ENCODE peak calls at places on chromosomes 11 and 22, in four cellular contexts. Q is AG10803, P is fibroblast of the aortic adventitia, R is BJ. I is an unnamed sample.
A peak's percentile ranks its signal among the peaks of the same experiment; 100 is the strongest.

GRCh38 chr11:45332486-45332934 is 46.4 kb upstream of the SYT13 start:
- DNase-seq in P (peak; percentile 45), Q (peak; percentile 23), R (no peak), I (no peak)

GRCh38 chr11:14422052-14422813 is 63.2 kb upstream of the RRAS2 start:
- DNase-seq in R (peak; percentile 98), Q (peak; percentile 100), P (peak; percentile 100), I (peak; percentile 65)

GRCh38 chr11:130817608-130817944 is 98.7 kb downstream of the SNX19 start:
- DNase-seq in R (no peak), Q (peak; percentile 93), P (peak; percentile 74), I (no peak)

GRCh38 chr22:39907035-39907434 is 6.2 kb downstream of the GRAP2 start:
- DNase-seq in P (no peak), Q (no peak), R (no peak), I (no peak)

GRCh38 chr22:36644333-36644757 is 59.2 kb downstream of the CACNG2 start:
- DNase-seq in R (peak; percentile 37), P (peak; percentile 97), Q (peak; percentile 89), I (no peak)

GRCh38 chr22:37559521-37559900 is 769 bp upstream of the CDC42EP1 start:
- DNase-seq in P (no peak), Q (no peak), R (no peak), I (no peak)

GRCh38 chr11:19428206-19429001 is 187.7 kb upstream of the E2F8 start:
- DNase-seq in Q (no peak), R (no peak), P (no peak), I (no peak)

GRCh38 chr11:105906517-105906916 is 115.5 kb downstream of the MSANTD4 start:
- DNase-seq in Q (no peak), P (no peak), R (no peak), I (no peak)

GRCh38 chr11:121538054-121538453 is 85.3 kb upstream of the SORL1-AS1 start:
- DNase-seq in Q (no peak), R (no peak), P (no peak), I (no peak)

GRCh38 chr11:134515081-134515960 is 103.3 kb upstream of the B3GAT1 start:
- DNase-seq in P (no peak), Q (no peak), R (no peak), I (peak; percentile 25)

GRCh38 chr11:1303973-1304372 is 5.5 kb downstream of the TOLLIP start:
- DNase-seq in R (no peak), P (peak; percentile 37), Q (no peak), I (peak; percentile 49)

GRCh38 chr11:75276696-75277095 is 36.1 kb downstream of the TPBGL start:
- DNase-seq in P (no peak), Q (no peak), R (no peak), I (no peak)

GRCh38 chr22:30185129-30185528 is 61.4 kb downstream of the LIF start:
- DNase-seq in Q (no peak), R (no peak), P (no peak), I (no peak)

GRCh38 chr11:134510171-134510570 is 98.1 kb upstream of the B3GAT1 start:
- DNase-seq in P (no peak), R (no peak), Q (no peak), I (peak; percentile 31)

GRCh38 chr22:26585104-26585790 is 4.7 kb downstream of the TPST2 start:
- DNase-seq in P (peak; percentile 70), Q (peak; percentile 86), R (peak; percentile 37), I (no peak)

GRCh38 chr22:46775364-46775758 is 12.9 kb downstream of the TBC1D22A start:
- DNase-seq in Q (no peak), P (no peak), R (no peak), I (no peak)

GRCh38 chr22:33720166-33720878 is 200.0 kb downstream of the LARGE1 start:
- DNase-seq in P (no peak), Q (no peak), R (no peak), I (no peak)

GRCh38 chr11:72228229-72228843 is 3.8 kb downstream of the INPPL1 start:
- DNase-seq in R (no peak), Q (no peak), P (peak; percentile 35), I (peak; percentile 12)

GRCh38 chr22:49993649-49994360 is 18.8 kb downstream of the IL17REL start:
- DNase-seq in Q (no peak), P (no peak), R (no peak), I (peak; percentile 47)
- H3K4me3 ChIP-seq in Q (no peak overlapping the region), P (no peak overlapping the region), R (no peak overlapping the region), I (no peak overlapping the region)

DNA sequence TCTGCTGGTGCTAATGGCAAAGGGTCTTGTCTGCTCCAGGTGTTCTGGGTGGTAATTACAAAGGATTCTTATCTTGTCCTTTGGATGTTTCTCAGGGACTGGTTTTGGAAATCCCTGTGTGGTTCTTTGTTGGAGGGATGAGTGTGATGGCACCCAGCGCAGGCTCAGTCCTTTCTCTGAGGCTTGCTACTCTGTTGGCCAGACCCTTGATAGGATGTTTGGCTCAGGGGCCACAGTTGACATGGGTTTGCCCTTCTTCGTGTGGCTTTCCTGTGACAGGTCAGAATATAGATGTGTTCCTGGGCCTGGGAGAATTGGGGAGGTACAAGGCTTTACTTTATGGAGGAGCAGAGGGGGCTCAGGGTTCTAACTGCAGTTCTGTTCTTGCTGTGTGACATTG is 4.0 kb downstream of the ARHGEF17 start:
- DNase-seq in Q (no peak), R (no peak), P (no peak), I (no peak)
- H3K4me3 ChIP-seq in Q (peak overlapping the region; percentile 87), R (peak overlapping the region; percentile 80), P (peak overlapping the region; percentile 81), I (peak overlapping the region; percentile 81)

GRCh38 chr11:47155914-47156313 is 20.8 kb downstream of the ARFGAP2 start:
- DNase-seq in P (no peak), R (no peak), Q (no peak), I (no peak)

GRCh38 chr11:47152126-47152952 is 24.3 kb downstream of the ARFGAP2 start:
- DNase-seq in Q (no peak), R (no peak), P (no peak), I (no peak)

GRCh38 chr11:47156333-47156732 is 20.3 kb downstream of the ARFGAP2 start:
- DNase-seq in Q (no peak), P (no peak), R (no peak), I (no peak)

GRCh38 chr11:47154738-47155570 is 21.7 kb downstream of the ARFGAP2 start:
- DNase-seq in R (no peak), Q (no peak), P (no peak), I (no peak)

GRCh38 chr11:47152953-47153950 is 23.4 kb downstream of the ARFGAP2 start:
- DNase-seq in R (no peak), P (peak; percentile 87), Q (peak; percentile 88), I (peak; percentile 67)
- H3K4me3 ChIP-seq in R (no peak overlapping the region), P (no peak overlapping the region), Q (no peak overlapping the region), I (no peak overlapping the region)

GRCh38 chr11:70272009-70272408 is 1.5 kb downstream of the PPFIA1 start:
- DNase-seq in R (no peak), P (no peak), Q (no peak), I (no peak)
- H3K4me3 ChIP-seq in R (peak overlapping the region; percentile 95), P (peak overlapping the region; percentile 13), Q (peak overlapping the region; percentile 86), I (no peak overlapping the region)

GRCh38 chr11:118621898-118622375 is 14.5 kb downstream of the PHLDB1 start:
- DNase-seq in Q (no peak), P (no peak), R (no peak), I (no peak)
- H3K4me3 ChIP-seq in Q (peak overlapping the region; percentile 79), P (peak overlapping the region; percentile 70), R (peak overlapping the region; percentile 63), I (peak overlapping the region; percentile 80)

I was measured in breast epithelium.